ENCODE peak calls at places on chromosomes 2 and 18, in five cellular contexts. A is T1000; S is neuronal stem cell; L is activated naive CD4-positive, alpha-beta T cell treated with Interleukin-2 at 50 U/mL for 16 hours; M is GM20000. U is an unnamed sample.

GRCh38 chr2:9286553-9287399 is 80.2 kb downstream of the ASAP2 start:
- DNase-seq in M (no peak), S (no peak), A (no peak), L (no peak), U (no peak)

GRCh38 chr2:231049286-231050017 is 7.2 kb upstream of the PSMD1 start:
- DNase-seq in L (no peak), A (no peak), S (no peak), M (no peak), U (no peak)

GRCh38 chr18:59801576-59801975 is 98.2 kb upstream of the PMAIP1 start:
- DNase-seq in L (no peak), M (no peak), S (no peak), A (no peak), U (no peak)

GRCh38 chr2:168504323-168504722 is 48.3 kb downstream of the CERS6 start:
- DNase-seq in L (no peak), S (no peak), A (no peak), M (no peak), U (no peak)

GRCh38 chr18:12420831-12421421 is 13.2 kb downstream of the PRELID3A start:
- DNase-seq in A (no peak), S (peak), L (no peak), M (no peak), U (peak)

GRCh38 chr18:79489048-79489899 is 93.5 kb downstream of the NFATC1 start:
- DNase-seq in L (no peak), A (no peak), S (no peak), M (no peak), U (no peak)

GRCh38 chr2:152452256-152452973 is 117.4 kb downstream of the FMNL2 start:
- DNase-seq in S (no peak), M (no peak), L (no peak), A (no peak), U (no peak)

GRCh38 chr2:126886201-126886905 is 12.3 kb upstream of the TEX51 start:
- DNase-seq in S (peak), L (peak), A (peak), M (peak), U (peak)

GRCh38 chr2:31266804-31267203 is 32.9 kb downstream of the EHD3 start:
- DNase-seq in S (no peak), L (no peak), M (no peak), A (no peak), U (no peak)

GRCh38 chr2:178718283-178718682 is 88.9 kb downstream of the TTN start:
- DNase-seq in L (no peak), A (no peak), M (no peak), S (no peak), U (no peak)

GRCh38 chr2:112154246-112155110 is 16.3 kb downstream of the FBLN7 start:
- DNase-seq in M (no peak), S (no peak), A (no peak), L (no peak), U (no peak)

GRCh38 chr2:214322662-214323061 is 88.2 kb upstream of the VWC2L start:
- DNase-seq in A (peak), L (no peak), S (no peak), M (no peak), U (no peak)

GRCh38 chr2:151808258-151809072 is 19.8 kb downstream of the ARL5A start:
- DNase-seq in L (no peak), S (no peak), A (no peak), M (no peak), U (no peak)

GRCh38 chr2:66851449-66851872 is 416.5 kb downstream of the MEIS1 start:
- DNase-seq in L (no peak), S (no peak), A (peak), M (no peak), U (no peak)

GRCh38 chr2:213015387-213016165 is 135.8 kb downstream of the IKZF2 start:
- DNase-seq in M (peak), S (no peak), L (peak), A (no peak), U (peak)

GRCh38 chr2:145203931-145204330 is 684.0 kb upstream of the ZEB2 start:
- DNase-seq in L (no peak), M (no peak), A (no peak), S (no peak), U (no peak)

GRCh38 chr18:31497711-31498449 is at the start of gene DSG2:
- DNase-seq in S (peak), L (no peak), A (no peak), M (peak), U (peak)

GRCh38 chr2:239611222-239611795 is 210.5 kb upstream of the HDAC4 start:
- DNase-seq in S (no peak), M (no peak), A (no peak), L (no peak), U (no peak)

GRCh38 chr2:2333076-2333475 is 2.0 kb upstream of the MYT1L start:
- DNase-seq in L (no peak), S (no peak), A (no peak), M (no peak), U (no peak)

GRCh38 chr2:219042157-219042556 is 841 bp upstream of the CFAP65 start:
- DNase-seq in S (no peak), M (no peak), L (no peak), A (no peak), U (no peak)

GRCh38 chr2:191222952-191223351 is 22.3 kb upstream of the MYO1B start:
- DNase-seq in M (no peak), L (no peak), S (no peak), A (no peak), U (no peak)

GRCh38 chr2:71581015-71581414 is 127.7 kb downstream of the DYSF start:
- DNase-seq in M (no peak), S (no peak), A (no peak), L (no peak), U (no peak)

GRCh38 chr2:132668189-132668833 is 1.7 kb downstream of the LYPD1 start:
- DNase-seq in L (no peak), A (peak), S (no peak), M (no peak), U (no peak)

GRCh38 chr2:25567406-25567805 is 106.0 kb downstream of the DTNB start:
- DNase-seq in S (no peak), L (no peak), M (peak), A (no peak), U (peak)

GRCh38 chr2:42169869-42170465 is 814 bp downstream of the EML4 start:
- DNase-seq in M (peak), L (peak), A (no peak), S (no peak), U (peak)

GRCh38 chr2:189162566-189162965 is 17.0 kb downstream of the COL5A2 start:
- DNase-seq in S (no peak), L (no peak), M (no peak), A (no peak), U (no peak)

GRCh38 chr2:66987747-66988146 is 409.4 kb upstream of the ETAA1 start:
- DNase-seq in S (no peak), A (no peak), L (no peak), M (no peak), U (no peak)

GRCh38 chr2:84889332-84889731 is 8.4 kb upstream of the TRABD2A start:
- DNase-seq in L (no peak), M (no peak), S (no peak), A (no peak), U (no peak)

GRCh38 chr2:38866773-38867443 is 8.8 kb downstream of the DHX57 start:
- DNase-seq in S (no peak), L (no peak), A (no peak), M (no peak), U (no peak)

GRCh38 chr2:43438858-43439655 is 156.8 kb downstream of the THADA start:
- DNase-seq in L (no peak), A (no peak), M (no peak), S (no peak), U (no peak)

GRCh38 chr18:21468514-21469164 is 131.9 kb downstream of the ESCO1 start:
- DNase-seq in S (no peak), M (no peak), L (no peak), A (no peak), U (no peak)

GRCh38 chr2:66437055-66437454 is 2.1 kb downstream of the MEIS1 start:
- DNase-seq in A (no peak), M (no peak), S (no peak), L (no peak), U (no peak)

GRCh38 chr2:170733821-170734600 is 18.9 kb downstream of the SP5 start:
- DNase-seq in M (no peak), L (no peak), S (no peak), A (no peak), U (no peak)

GRCh38 chr2:241810304-241811208 is 1.6 kb downstream of the NEU4 start:
- DNase-seq in S (no peak), L (no peak), M (peak), A (no peak), U (peak)

U was measured in GM13977.